ENCODE peak calls at places on chromosomes 11 and 22, in four cellular contexts. One of them, this sample, is unnamed.

GRCh38 chr22:35638408-35638807 is 9.8 kb upstream of the APOL6 start:
- DNase-seq in SK-N-SH: peak
- DNase-seq in GM12878: no peak
- DNase-seq in K562: no peak
- DNase-seq in this sample: no peak

GRCh38 chr11:103183981-103184592 is 74.9 kb downstream of the DYNC2H1 start:
- DNase-seq in GM12878: no peak
- DNase-seq in K562: no peak
- DNase-seq in SK-N-SH: no peak
- DNase-seq in this sample: no peak

GRCh38 chr11:6926208-6927029 is at the start of gene ZNF215:
- DNase-seq in K562: peak
- DNase-seq in GM12878: no peak
- DNase-seq in SK-N-SH: peak
- DNase-seq in this sample: peak

GRCh38 chr22:20889025-20889704 is 28.0 kb upstream of the CRKL start:
- DNase-seq in GM12878: no peak
- DNase-seq in K562: no peak
- DNase-seq in SK-N-SH: no peak
- DNase-seq in this sample: no peak

GRCh38 chr11:69301491-69302401 is 7.8 kb downstream of the MYEOV start:
- DNase-seq in SK-N-SH: peak
- DNase-seq in K562: peak
- DNase-seq in GM12878: no peak
- DNase-seq in this sample: no peak

GRCh38 chr11:19432370-19433163 is 191.8 kb upstream of the E2F8 start:
- DNase-seq in K562: no peak
- DNase-seq in GM12878: peak
- DNase-seq in SK-N-SH: no peak
- DNase-seq in this sample: no peak

GRCh38 chr11:128867277-128867676 is at the start of gene KCNJ1:
- DNase-seq in GM12878: no peak
- DNase-seq in K562: no peak
- DNase-seq in SK-N-SH: no peak
- DNase-seq in this sample: no peak

GRCh38 chr11:121810291-121810690 is 305.7 kb downstream of the BLID start:
- DNase-seq in K562: no peak
- DNase-seq in SK-N-SH: no peak
- DNase-seq in GM12878: no peak
- DNase-seq in this sample: no peak

GRCh38 chr11:57322881-57323467 is 1.8 kb downstream of the TNKS1BP1 start:
- DNase-seq in K562: no peak
- DNase-seq in SK-N-SH: no peak
- DNase-seq in GM12878: no peak
- DNase-seq in this sample: no peak

GRCh38 chr11:125591659-125592304 is 870 bp upstream of the STT3A start:
- DNase-seq in SK-N-SH: peak
- DNase-seq in K562: peak
- DNase-seq in GM12878: no peak
- DNase-seq in this sample: peak

GRCh38 chr11:16812274-16812673 is 73.8 kb downstream of the C11orf58 start:
- DNase-seq in SK-N-SH: no peak
- DNase-seq in K562: no peak
- DNase-seq in GM12878: no peak
- DNase-seq in this sample: no peak

GRCh38 chr11:1652778-1653540 is 23.4 kb downstream of the KRTAP5-5 start:
- DNase-seq in K562: peak
- DNase-seq in SK-N-SH: peak
- DNase-seq in GM12878: no peak
- DNase-seq in this sample: peak

GRCh38 chr11:15107730-15108515 is 6.8 kb upstream of the INSC start:
- DNase-seq in K562: no peak
- DNase-seq in SK-N-SH: no peak
- DNase-seq in GM12878: no peak
- DNase-seq in this sample: no peak

GRCh38 chr11:62477927-62478326 is 59.1 kb downstream of the SCGB1A1 start:
- DNase-seq in K562: no peak
- DNase-seq in GM12878: no peak
- DNase-seq in SK-N-SH: no peak
- DNase-seq in this sample: no peak

GRCh38 chr11:123674297-123674696 is 19.9 kb upstream of the SCN3B start:
- DNase-seq in GM12878: no peak
- DNase-seq in K562: no peak
- DNase-seq in SK-N-SH: no peak
- DNase-seq in this sample: no peak

GRCh38 chr11:57426439-57426753 is 525 bp downstream of the SLC43A3 start:
- DNase-seq in GM12878: no peak
- DNase-seq in SK-N-SH: no peak
- DNase-seq in K562: no peak
- DNase-seq in this sample: no peak

GRCh38 chr11:125070699-125071254 is 7.7 kb downstream of the SLC37A2 start:
- DNase-seq in K562: peak
- DNase-seq in SK-N-SH: no peak
- DNase-seq in GM12878: peak
- DNase-seq in this sample: no peak

GRCh38 chr11:46299425-46300067 is 22.1 kb downstream of the CREB3L1 start:
- DNase-seq in K562: no peak
- DNase-seq in GM12878: no peak
- DNase-seq in SK-N-SH: no peak
- DNase-seq in this sample: no peak

GRCh38 chr11:119371778-119372182 is 9.7 kb downstream of the USP2 start:
- DNase-seq in GM12878: no peak
- DNase-seq in SK-N-SH: peak
- DNase-seq in K562: no peak
- DNase-seq in this sample: no peak

GRCh38 chr11:108278546-108278945 is 55.7 kb downstream of the ATM start:
- DNase-seq in K562: no peak
- DNase-seq in SK-N-SH: no peak
- DNase-seq in GM12878: no peak
- DNase-seq in this sample: no peak

GRCh38 chr11:32439488-32440210 is 4.3 kb upstream of the WT1 start:
- DNase-seq in GM12878: no peak
- DNase-seq in SK-N-SH: peak
- DNase-seq in K562: no peak
- DNase-seq in this sample: no peak

GRCh38 chr11:122167100-122167499 is 51.1 kb upstream of the BLID start:
- DNase-seq in GM12878: no peak
- DNase-seq in K562: no peak
- DNase-seq in SK-N-SH: no peak
- DNase-seq in this sample: no peak

GRCh38 chr11:2736577-2737225 is 36.9 kb upstream of the KCNQ1OT1 start:
- DNase-seq in GM12878: no peak
- DNase-seq in SK-N-SH: no peak
- DNase-seq in K562: no peak
- DNase-seq in this sample: no peak

GRCh38 chr11:72704028-72704782 is 30.0 kb upstream of the PDE2A start:
- DNase-seq in K562: no peak
- DNase-seq in GM12878: no peak
- DNase-seq in SK-N-SH: no peak
- DNase-seq in this sample: no peak

GRCh38 chr11:36363361-36364272 is 67.5 kb downstream of the PRR5L start:
- DNase-seq in GM12878: no peak
- DNase-seq in K562: no peak
- DNase-seq in SK-N-SH: no peak
- DNase-seq in this sample: peak

GRCh38 chr22:46098525-46099475 is 51.5 kb upstream of the PPARA start:
- DNase-seq in SK-N-SH: peak
- DNase-seq in K562: no peak
- DNase-seq in GM12878: no peak
- DNase-seq in this sample: no peak
- TF ChIP-seq USF1 in SK-N-SH: no peak
- TF ChIP-seq USF1 in K562: no peak
- TF ChIP-seq USF1 in GM12878: no peak
- TF ChIP-seq USF1 in this sample: no peak

GRCh38 chr11:114678125-114679036 is at the start of gene NXPE2:
- DNase-seq in SK-N-SH: no peak
- DNase-seq in GM12878: no peak
- DNase-seq in K562: no peak
- DNase-seq in this sample: no peak
- TF ChIP-seq USF1 in SK-N-SH: no peak
- TF ChIP-seq USF1 in GM12878: no peak
- TF ChIP-seq USF1 in K562: no peak
- TF ChIP-seq USF1 in this sample: no peak

GRCh38 chr11:127862406-127862805 is 725.0 kb downstream of the ETS1 start:
- DNase-seq in SK-N-SH: no peak
- DNase-seq in K562: no peak
- DNase-seq in GM12878: no peak
- DNase-seq in this sample: no peak

GRCh38 chr11:127864861-127865260 is 722.5 kb downstream of the ETS1 start:
- DNase-seq in GM12878: no peak
- DNase-seq in K562: no peak
- DNase-seq in SK-N-SH: peak
- DNase-seq in this sample: no peak

DNA sequence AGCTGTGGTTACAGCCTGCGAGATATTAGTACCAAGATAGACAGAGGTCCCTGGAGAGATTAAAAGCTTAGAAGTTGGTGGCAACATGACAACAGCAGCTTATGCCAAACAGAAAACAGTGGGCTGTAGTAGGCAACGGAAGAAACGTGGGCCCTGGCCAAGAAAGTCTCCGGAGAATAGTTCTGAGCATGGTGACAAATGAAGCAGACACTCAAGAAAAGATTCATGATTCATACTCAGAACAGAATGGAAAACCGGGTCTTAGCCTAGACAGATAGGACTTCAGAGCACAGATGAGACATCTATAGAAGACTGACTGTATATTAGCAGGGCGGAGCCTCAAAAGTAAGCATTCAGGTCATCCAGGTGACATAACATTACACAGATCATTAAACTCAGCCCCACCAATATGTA is 727.4 kb downstream of the ETS1 start:
- DNase-seq in K562: no peak
- DNase-seq in GM12878: no peak
- DNase-seq in SK-N-SH: no peak
- DNase-seq in this sample: no peak
- TF ChIP-seq USF1 in K562: no peak
- TF ChIP-seq USF1 in GM12878: no peak
- TF ChIP-seq USF1 in SK-N-SH: no peak
- TF ChIP-seq USF1 in this sample: no peak

DNA sequence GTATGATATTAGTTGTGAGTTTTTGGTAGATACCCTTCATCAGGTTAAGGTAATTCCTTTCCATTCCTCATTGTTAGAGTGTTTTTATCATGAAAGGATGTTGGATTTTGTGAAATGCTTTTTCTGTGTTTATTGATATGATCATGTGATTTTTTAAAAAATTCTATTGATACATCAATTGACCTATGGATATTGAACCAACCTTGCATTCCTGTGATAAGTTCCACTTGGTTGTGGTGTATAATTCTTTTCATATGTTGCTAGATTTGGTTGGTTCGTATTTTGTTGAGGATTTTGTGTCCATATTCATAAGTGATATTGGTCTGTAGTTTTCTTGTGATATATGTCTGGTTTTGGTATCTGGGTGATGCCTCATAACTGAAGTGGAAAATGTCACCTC is 6.7 kb downstream of the ANKRD13D start:
- DNase-seq in K562: no peak
- DNase-seq in SK-N-SH: no peak
- DNase-seq in GM12878: no peak
- DNase-seq in this sample: no peak
- TF ChIP-seq USF1 in K562: no peak
- TF ChIP-seq USF1 in SK-N-SH: no peak
- TF ChIP-seq USF1 in GM12878: no peak
- TF ChIP-seq USF1 in this sample: no peak

GRCh38 chr11:65573391-65574146 is 1.2 kb downstream of the FAM89B start:
- DNase-seq in K562: no peak
- DNase-seq in GM12878: no peak
- DNase-seq in SK-N-SH: no peak
- DNase-seq in this sample: no peak

GRCh38 chr11:65574147-65574962 is 1.5 kb upstream of the EHBP1L1 start:
- DNase-seq in SK-N-SH: peak
- DNase-seq in GM12878: peak
- DNase-seq in K562: peak
- DNase-seq in this sample: peak

GRCh38 chr11:65575568-65576231 is at the start of gene EHBP1L1:
- DNase-seq in SK-N-SH: peak
- DNase-seq in GM12878: peak
- DNase-seq in K562: peak
- DNase-seq in this sample: no peak

GRCh38 chr11:65576232-65576866 is 496 bp downstream of the EHBP1L1 start:
- DNase-seq in K562: peak
- DNase-seq in GM12878: no peak
- DNase-seq in SK-N-SH: no peak
- DNase-seq in this sample: no peak

DNA sequence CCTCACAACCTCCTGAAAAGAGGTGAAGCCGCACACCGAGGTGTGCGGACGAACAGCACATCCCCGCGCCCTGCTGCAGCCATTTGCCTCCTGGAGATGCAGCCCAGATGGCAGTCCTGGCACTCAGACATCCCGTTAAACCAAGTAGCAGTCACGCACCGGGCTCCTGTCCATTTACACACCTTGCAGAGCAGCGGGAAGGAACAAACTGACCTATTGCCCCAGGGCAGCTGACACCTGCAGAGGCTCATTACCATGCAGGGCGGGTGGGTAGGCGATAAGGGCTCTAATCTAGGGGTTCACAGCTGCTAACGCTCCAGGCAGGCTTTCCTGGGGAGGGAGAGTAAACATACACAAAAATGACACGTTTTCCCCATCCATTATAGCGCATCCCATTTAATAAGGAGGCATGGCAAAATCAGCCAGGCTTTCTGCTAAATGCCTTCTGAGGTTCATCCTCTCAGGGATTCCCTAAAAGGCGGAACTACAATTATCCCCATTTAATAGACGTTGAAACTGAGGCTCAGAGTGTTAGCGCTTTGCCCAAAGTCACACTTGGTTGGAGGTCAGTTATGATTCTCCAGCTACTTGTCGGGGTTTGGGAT is 788 bp upstream of the EHBP1L1 start:
- DNase-seq in GM12878: no peak
- DNase-seq in K562: peak
- DNase-seq in SK-N-SH: no peak
- DNase-seq in this sample: no peak
- TF ChIP-seq USF1 in GM12878: no peak
- TF ChIP-seq USF1 in K562: peak
- TF ChIP-seq USF1 in SK-N-SH: no peak
- TF ChIP-seq USF1 in this sample: no peak

GRCh38 chr22:37529652-37530345 is 10.6 kb upstream of the CARD10 start:
- DNase-seq in K562: no peak
- DNase-seq in SK-N-SH: peak
- DNase-seq in GM12878: peak
- DNase-seq in this sample: no peak
- TF ChIP-seq USF1 in K562: no peak
- TF ChIP-seq USF1 in SK-N-SH: no peak
- TF ChIP-seq USF1 in GM12878: no peak
- TF ChIP-seq USF1 in this sample: no peak

GRCh38 chr11:104319396-104319795 is 155.4 kb upstream of the PDGFD start:
- DNase-seq in SK-N-SH: no peak
- DNase-seq in K562: no peak
- DNase-seq in GM12878: no peak
- DNase-seq in this sample: no peak

GRCh38 chr11:104323841-104324240 is 159.9 kb upstream of the PDGFD start:
- DNase-seq in GM12878: no peak
- DNase-seq in K562: no peak
- DNase-seq in SK-N-SH: no peak
- DNase-seq in this sample: no peak

GRCh38 chr11:104320956-104321355 is 157.0 kb upstream of the PDGFD start:
- DNase-seq in K562: no peak
- DNase-seq in GM12878: no peak
- DNase-seq in SK-N-SH: no peak
- DNase-seq in this sample: no peak

GRCh38 chr11:104324276-104324675 is 160.3 kb upstream of the PDGFD start:
- DNase-seq in GM12878: no peak
- DNase-seq in SK-N-SH: no peak
- DNase-seq in K562: no peak
- DNase-seq in this sample: no peak

GRCh38 chr11:104320091-104320490 is 156.1 kb upstream of the PDGFD start:
- DNase-seq in SK-N-SH: no peak
- DNase-seq in GM12878: no peak
- DNase-seq in K562: no peak
- DNase-seq in this sample: no peak
- TF ChIP-seq USF1 in SK-N-SH: no peak
- TF ChIP-seq USF1 in GM12878: no peak
- TF ChIP-seq USF1 in K562: no peak
- TF ChIP-seq USF1 in this sample: no peak

This sample was measured in WTC11.